ENCODE peak calls at places on chromosomes 6 and 20, in six cellular contexts. S, I, M, D, H and B are unnamed samples.

GRCh38 chr20:41692479-41693135 is 74.4 kb upstream of the CHD6 start:
- DNase-seq in S (peak), I (peak), M (peak), D (peak), H (no peak), B (no peak)

GRCh38 chr6:31558631-31559500 is 11.5 kb downstream of the NFKBIL1 start:
- DNase-seq in S (peak), I (no peak), M (no peak), D (peak), H (no peak), B (no peak)

GRCh38 chr6:24234043-24234442 is 108.0 kb downstream of the NRSN1 start:
- DNase-seq in S (no peak), I (no peak), M (no peak), D (no peak), H (no peak), B (no peak)

GRCh38 chr6:47478233-47479155 is 905 bp downstream of the CD2AP start:
- DNase-seq in S (no peak), I (no peak), M (no peak), D (no peak), H (no peak), B (no peak)

GRCh38 chr6:408148-408547 is 16.6 kb downstream of the IRF4 start:
- DNase-seq in S (no peak), I (no peak), M (no peak), D (no peak), H (no peak), B (no peak)

GRCh38 chr6:41283597-41283996 is 2.9 kb downstream of the TREM1 start:
- DNase-seq in S (peak), I (no peak), M (no peak), D (no peak), H (no peak), B (no peak)

GRCh38 chr20:20606881-20607280 is 105.6 kb downstream of the RALGAPA2 start:
- DNase-seq in S (no peak), I (no peak), M (no peak), D (no peak), H (no peak), B (no peak)

GRCh38 chr20:52830598-52830997 is 141.6 kb upstream of the TSHZ2 start:
- DNase-seq in S (no peak), I (no peak), M (no peak), D (no peak), H (no peak), B (no peak)

GRCh38 chr6:159916752-159917151 is 26.0 kb downstream of the MAS1 start:
- DNase-seq in S (no peak), I (no peak), M (no peak), D (no peak), H (no peak), B (no peak)

GRCh38 chr6:170134077-170135040 is 156.5 kb downstream of the DLL1 start:
- DNase-seq in S (no peak), I (no peak), M (peak), D (no peak), H (no peak), B (no peak)

GRCh38 chr20:24111858-24112257 is 123.3 kb upstream of the GGTLC1 start:
- DNase-seq in S (no peak), I (no peak), M (no peak), D (no peak), H (no peak), B (no peak)

GRCh38 chr20:24109537-24109936 is 121.0 kb upstream of the GGTLC1 start:
- DNase-seq in S (no peak), I (no peak), M (no peak), D (no peak), H (no peak), B (no peak)

GRCh38 chr20:24109008-24109407 is 120.4 kb upstream of the GGTLC1 start:
- DNase-seq in S (no peak), I (no peak), M (no peak), D (no peak), H (no peak), B (no peak)

GRCh38 chr20:24116611-24117010 is 128.0 kb upstream of the GGTLC1 start:
- DNase-seq in S (no peak), I (no peak), M (no peak), D (no peak), H (no peak), B (no peak)

GRCh38 chr20:24112360-24112759 is 123.8 kb upstream of the GGTLC1 start:
- DNase-seq in S (no peak), I (no peak), M (no peak), D (no peak), H (no peak), B (no peak)
- TF ChIP-seq CTCF in S (no peak), I (no peak), M (no peak), D (no peak), H (no peak), B (no peak)

DNA sequence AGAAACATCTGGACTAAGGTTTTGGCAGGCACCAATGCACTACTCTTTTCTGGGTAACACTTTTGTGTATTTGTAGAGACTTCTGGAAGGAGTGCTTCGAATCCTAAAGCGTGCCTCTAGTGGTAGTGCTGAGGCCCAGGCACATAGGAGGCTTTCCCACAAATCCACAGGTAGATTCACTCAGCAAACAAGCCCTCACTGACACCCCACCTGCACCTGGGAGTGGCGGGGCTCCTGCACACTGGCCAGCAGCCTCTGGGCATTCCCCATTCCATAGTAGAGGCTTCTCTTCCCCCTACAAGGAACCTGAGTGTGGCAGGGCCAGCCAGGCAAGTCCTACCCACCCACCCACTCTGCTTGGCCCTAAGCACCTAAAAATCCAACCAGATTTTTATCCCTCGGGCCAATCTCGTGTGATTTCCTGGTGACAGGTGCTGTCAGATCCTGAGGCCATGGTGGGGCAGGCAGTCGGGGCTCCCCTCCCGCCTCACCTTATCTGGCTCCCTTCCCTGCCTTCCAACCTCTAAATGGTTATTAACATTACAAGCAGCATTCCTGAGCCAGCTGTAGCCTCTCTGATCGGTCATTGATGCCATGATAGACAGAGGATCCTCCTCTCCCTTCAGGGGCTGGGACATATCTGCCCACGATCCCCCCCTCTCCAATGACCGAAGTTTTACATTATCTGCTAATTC is 82.4 kb downstream of the SLC2A10 start:
- DNase-seq in S (no peak), I (no peak), M (no peak), D (no peak), H (no peak), B (no peak)
- TF ChIP-seq CTCF in S (no peak), I (no peak), M (no peak), D (no peak), H (no peak), B (no peak)

GRCh38 chr20:54126809-54127655 is 46.8 kb downstream of the CYP24A1 start:
- DNase-seq in S (no peak), I (no peak), M (no peak), D (no peak), H (no peak), B (no peak)
- TF ChIP-seq CTCF in S (no peak), I (no peak), M (no peak), D (no peak), H (no peak), B (no peak)

DNA sequence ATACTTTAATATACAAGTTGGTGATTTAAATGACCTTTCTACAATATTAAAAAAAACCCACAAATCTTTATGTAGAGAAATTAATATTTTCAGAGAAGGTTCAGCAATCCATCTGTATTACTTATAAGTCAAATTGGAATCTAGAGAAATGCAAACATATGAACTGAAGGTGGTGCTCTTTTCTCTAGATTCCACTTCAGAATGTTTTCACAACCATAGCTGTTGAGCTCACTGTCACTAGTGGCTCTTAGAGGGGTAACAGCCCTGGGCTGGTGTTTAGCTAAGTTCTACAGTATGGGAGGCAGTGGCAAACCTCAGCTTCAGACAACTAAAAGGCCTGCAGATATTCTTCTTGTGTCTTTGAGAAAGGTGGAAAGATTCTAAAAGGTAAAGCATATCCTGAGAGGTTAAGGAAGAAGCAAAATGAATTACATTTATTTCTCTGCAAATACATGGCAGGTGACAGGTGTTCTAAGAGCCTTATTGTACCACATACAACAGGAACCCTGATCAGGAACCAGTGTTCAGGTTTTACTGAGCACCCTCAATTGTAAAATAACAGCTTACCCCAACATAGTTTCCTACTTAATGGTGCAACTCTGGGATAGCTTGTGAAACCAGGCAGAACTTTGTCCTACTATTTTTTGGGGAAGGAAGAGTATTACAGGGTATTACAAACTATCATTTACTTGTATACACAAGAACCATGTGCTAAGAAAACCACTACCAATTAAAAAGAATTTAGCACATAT is 56.6 kb upstream of the SAMHD1 start:
- DNase-seq in S (peak), I (no peak), M (no peak), D (no peak), H (no peak), B (no peak)
- TF ChIP-seq CTCF in S (no peak), I (no peak), M (no peak), D (no peak), H (peak), B (peak)

GRCh38 chr20:32672982-32673727 is 586 bp downstream of the C20orf203 start:
- DNase-seq in S (peak), I (no peak), M (no peak), D (no peak), H (no peak), B (no peak)
- TF ChIP-seq CTCF in S (no peak), I (no peak), M (no peak), D (no peak), H (no peak), B (no peak)